ENCODE peak calls at places on chromosome 11, in four cellular contexts. One of them, this sample, is unnamed.

GRCh38 chr11:23205156-23205871 is 345.0 kb upstream of the CCDC179 start:
- DNase-seq in HepG2: no peak
- DNase-seq in GM12878: no peak
- DNase-seq in K562: no peak
- DNase-seq in this sample: no peak

GRCh38 chr11:66011239-66011784 is 496 bp upstream of the CST6 start:
- DNase-seq in K562: no peak
- DNase-seq in GM12878: no peak
- DNase-seq in HepG2: no peak
- DNase-seq in this sample: no peak

GRCh38 chr11:131867457-131868257 is 497.2 kb downstream of the NTM start:
- DNase-seq in K562: no peak
- DNase-seq in GM12878: no peak
- DNase-seq in HepG2: peak; percentile 20
- DNase-seq in this sample: peak; percentile 16

GRCh38 chr11:125923633-125924032 is 19.3 kb downstream of the DDX25 start:
- DNase-seq in HepG2: no peak
- DNase-seq in GM12878: no peak
- DNase-seq in K562: no peak
- DNase-seq in this sample: no peak

GRCh38 chr11:31702966-31703365 is 108.2 kb downstream of the PAX6 start:
- DNase-seq in GM12878: no peak
- DNase-seq in HepG2: peak; percentile 16
- DNase-seq in K562: no peak
- DNase-seq in this sample: peak; percentile 3

GRCh38 chr11:104487035-104487775 is 323.3 kb upstream of the PDGFD start:
- DNase-seq in GM12878: no peak
- DNase-seq in HepG2: no peak
- DNase-seq in K562: no peak
- DNase-seq in this sample: no peak

GRCh38 chr11:73833067-73833466 is 43.6 kb downstream of the COA4 start:
- DNase-seq in HepG2: no peak
- DNase-seq in K562: no peak
- DNase-seq in GM12878: no peak
- DNase-seq in this sample: no peak

GRCh38 chr11:105588001-105588400 is 21.9 kb upstream of the GRIA4 start:
- DNase-seq in GM12878: no peak
- DNase-seq in HepG2: no peak
- DNase-seq in K562: no peak
- DNase-seq in this sample: no peak

GRCh38 chr11:43573873-43574272 is 106.7 kb upstream of the HSD17B12 start:
- DNase-seq in K562: no peak
- DNase-seq in HepG2: no peak
- DNase-seq in GM12878: no peak
- DNase-seq in this sample: no peak

GRCh38 chr11:119750056-119750455 is 21.1 kb upstream of the NECTIN1 start:
- DNase-seq in HepG2: no peak
- DNase-seq in GM12878: no peak
- DNase-seq in K562: no peak
- DNase-seq in this sample: no peak

GRCh38 chr11:61983419-61983818 is 16.0 kb upstream of the FTH1 start:
- DNase-seq in HepG2: no peak
- DNase-seq in K562: no peak
- DNase-seq in GM12878: no peak
- DNase-seq in this sample: no peak

GRCh38 chr11:133096981-133097380 is 435.3 kb downstream of the OPCML start:
- DNase-seq in HepG2: no peak
- DNase-seq in GM12878: no peak
- DNase-seq in K562: no peak
- DNase-seq in this sample: no peak

GRCh38 chr11:116986521-116987105 is 111.6 kb downstream of the SIK3 start:
- DNase-seq in HepG2: peak; percentile 41
- DNase-seq in K562: no peak
- DNase-seq in GM12878: peak; percentile 64
- DNase-seq in this sample: no peak

GRCh38 chr11:14583252-14584105 is 60.1 kb upstream of the PDE3B start:
- DNase-seq in GM12878: no peak
- DNase-seq in HepG2: peak; percentile 85
- DNase-seq in K562: no peak
- DNase-seq in this sample: no peak

GRCh38 chr11:102666331-102666957 is 39.1 kb downstream of the MMP27 start:
- DNase-seq in GM12878: no peak
- DNase-seq in K562: peak; percentile 58
- DNase-seq in HepG2: peak; percentile 46
- DNase-seq in this sample: peak; percentile 46

GRCh38 chr11:111917312-111917711 is 1.4 kb upstream of the C11orf52 start:
- DNase-seq in GM12878: no peak
- DNase-seq in HepG2: no peak
- DNase-seq in K562: no peak
- DNase-seq in this sample: no peak

DNA sequence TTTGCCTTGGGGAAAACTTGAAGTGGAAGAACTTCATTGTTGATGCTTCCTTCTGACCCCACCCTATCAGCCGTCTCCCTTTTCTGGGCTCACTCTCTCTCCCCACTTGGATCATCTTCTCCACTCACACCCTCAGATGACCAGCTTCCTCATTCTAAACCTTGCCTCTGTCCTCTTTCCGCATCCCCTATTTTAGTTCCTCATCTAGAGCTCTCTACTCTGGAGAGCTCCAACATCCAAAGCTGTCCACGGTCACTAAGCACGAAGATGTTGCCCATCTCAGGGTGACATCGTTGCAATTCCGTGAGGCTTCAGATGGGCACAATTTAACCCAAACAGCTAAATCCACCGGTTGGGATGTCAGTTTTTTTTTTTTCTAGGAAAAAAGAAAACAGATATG is 31.6 kb upstream of the ME3 start:
- DNase-seq in GM12878: no peak
- DNase-seq in HepG2: no peak
- DNase-seq in K562: no peak
- DNase-seq in this sample: no peak
- TF ChIP-seq REST in GM12878: no peak
- TF ChIP-seq REST in HepG2: no peak
- TF ChIP-seq REST in K562: no peak
- TF ChIP-seq REST in this sample: no peak

DNA sequence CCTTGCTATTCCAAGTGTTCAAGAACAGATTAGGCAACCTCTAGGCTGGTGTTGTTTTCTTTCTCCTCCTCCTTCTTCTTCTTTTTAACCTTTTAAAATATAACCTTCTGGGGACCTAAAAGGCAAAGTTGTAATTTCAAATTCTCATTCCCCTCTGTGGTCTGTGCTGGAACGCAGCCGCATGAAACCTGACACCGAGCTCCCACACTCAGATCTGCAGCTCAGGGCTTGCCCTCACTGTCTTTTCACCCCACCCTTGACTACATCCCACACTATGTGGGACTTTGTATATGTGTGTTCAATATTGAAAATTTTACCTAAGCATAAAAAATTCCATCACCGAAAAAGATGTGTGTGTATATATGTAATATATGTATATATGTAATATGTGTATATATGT is 62.0 kb upstream of the ARHGAP42 start:
- DNase-seq in GM12878: no peak
- DNase-seq in HepG2: no peak
- DNase-seq in K562: no peak
- DNase-seq in this sample: no peak
- TF ChIP-seq HDAC2 in GM12878: no peak
- TF ChIP-seq HDAC2 in HepG2: no peak
- TF ChIP-seq HDAC2 in K562: no peak
- TF ChIP-seq HDAC2 in this sample: no peak

GRCh38 chr11:33588056-33588455 is 112.6 kb downstream of the C11orf91 start:
- DNase-seq in GM12878: no peak
- DNase-seq in K562: no peak
- DNase-seq in HepG2: no peak
- DNase-seq in this sample: no peak

GRCh38 chr11:33590471-33590870 is 110.2 kb downstream of the C11orf91 start:
- DNase-seq in K562: no peak
- DNase-seq in GM12878: no peak
- DNase-seq in HepG2: no peak
- DNase-seq in this sample: no peak

GRCh38 chr11:33582636-33583325 is 117.8 kb downstream of the C11orf91 start:
- DNase-seq in K562: no peak
- DNase-seq in GM12878: no peak
- DNase-seq in HepG2: no peak
- DNase-seq in this sample: no peak

DNA sequence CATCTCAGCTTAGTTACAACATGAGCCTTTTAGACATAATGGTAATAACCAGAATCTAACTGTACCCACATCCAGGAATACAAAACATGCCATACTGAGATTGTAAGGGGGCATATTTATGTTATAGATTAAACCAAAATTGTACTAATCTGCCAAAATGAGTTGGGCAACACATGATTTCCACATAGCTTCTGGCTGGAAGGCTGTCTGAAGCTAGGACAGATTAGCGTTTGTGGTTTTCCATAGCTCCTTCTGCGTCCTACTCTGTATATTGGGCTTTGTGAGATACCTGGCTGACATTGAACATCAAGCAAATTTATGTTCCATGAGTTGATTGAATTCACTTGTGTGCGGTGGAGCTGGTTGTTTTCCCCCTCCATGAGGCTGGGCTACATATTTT is 115.1 kb downstream of the C11orf91 start:
- DNase-seq in HepG2: no peak
- DNase-seq in K562: no peak
- DNase-seq in GM12878: no peak
- DNase-seq in this sample: no peak
- TF ChIP-seq REST in HepG2: no peak
- TF ChIP-seq REST in K562: no peak
- TF ChIP-seq REST in GM12878: no peak
- TF ChIP-seq REST in this sample: no peak

DNA sequence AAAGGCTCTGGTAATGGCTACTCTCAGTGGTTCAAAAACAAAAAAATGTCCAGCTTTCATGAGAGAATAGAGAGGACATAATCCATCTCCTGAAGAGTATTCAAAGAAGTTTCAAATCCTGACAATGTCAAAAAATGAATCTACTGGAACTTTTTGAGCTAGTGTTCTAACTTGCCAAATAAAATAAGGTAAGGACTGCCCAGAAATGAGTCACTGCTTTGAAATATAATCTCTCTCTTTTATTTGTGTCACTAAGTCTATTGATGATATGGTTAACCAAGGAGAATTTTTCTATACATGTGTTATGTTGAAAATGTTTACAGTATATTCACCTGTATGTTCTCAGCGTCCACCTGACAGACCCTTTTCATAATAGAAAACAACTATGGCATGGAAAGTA is 3.4 kb downstream of the GUCY1A2 start:
- DNase-seq in K562: no peak
- DNase-seq in GM12878: no peak
- DNase-seq in HepG2: no peak
- DNase-seq in this sample: no peak
- TF ChIP-seq HDAC2 in K562: no peak
- TF ChIP-seq HDAC2 in GM12878: no peak
- TF ChIP-seq HDAC2 in HepG2: no peak
- TF ChIP-seq HDAC2 in this sample: no peak

This sample was measured in A549.